ENCODE peak calls at places on chromosomes 7 and 10, in seven cellular contexts. N is fibroblast of the aortic adventitia; E is fibroblast of lung; F is CD8-positive, alpha-beta T cell; U is neural progenitor cell; Z is left ventricle myocardium inferior; B is body of pancreas. Q is an unnamed sample.

GRCh38 chr7:36667007-36667406 is 57.3 kb downstream of the AOAH start:
- DNase-seq in U (no peak), F (no peak), B (no peak), Z (no peak), E (no peak), N (peak), Q (no peak)

GRCh38 chr7:151046603-151047573 is 1.4 kb upstream of the ASIC3 start:
- DNase-seq in U (no peak), Z (no peak), F (no peak), N (peak), E (peak), B (no peak), Q (no peak)

GRCh38 chr7:44490351-44491200 is at the start of gene NUDCD3:
- DNase-seq in E (peak), F (peak), N (peak), U (peak), B (peak), Z (peak), Q (peak)

GRCh38 chr7:16594061-16594460 is 51.5 kb downstream of the ANKMY2 start:
- DNase-seq in F (no peak), Z (no peak), E (peak), U (no peak), B (no peak), N (peak), Q (no peak)

GRCh38 chr7:132996581-132997242 is 85.2 kb downstream of the CHCHD3 start:
- DNase-seq in N (no peak), Z (no peak), B (no peak), U (peak), F (no peak), E (no peak), Q (no peak)

GRCh38 chr7:69739182-69739581 is 140.9 kb downstream of the AUTS2 start:
- DNase-seq in U (no peak), F (no peak), E (no peak), Z (no peak), B (no peak), N (no peak), Q (no peak)

GRCh38 chr10:124701038-124701365 is 43.2 kb downstream of the FAM53B start:
- DNase-seq in N (no peak), B (no peak), Z (no peak), F (no peak), U (no peak), E (no peak), Q (no peak)

GRCh38 chr10:31677198-31678138 is 251.2 kb downstream of the ARHGAP12 start:
- DNase-seq in Z (no peak), N (no peak), E (no peak), U (peak), F (no peak), B (no peak), Q (peak)

GRCh38 chr7:8724080-8724718 is 290.8 kb downstream of the NXPH1 start:
- DNase-seq in F (no peak), B (peak), U (peak), E (no peak), N (no peak), Z (no peak), Q (no peak)

GRCh38 chr7:46152671-46153070 is 231.6 kb upstream of the IGFBP3 start:
- DNase-seq in B (no peak), N (no peak), Z (no peak), U (no peak), E (no peak), F (no peak), Q (no peak)

GRCh38 chr7:48285365-48285764 is 114.1 kb downstream of the ABCA13 start:
- DNase-seq in U (no peak), N (peak), Z (no peak), E (no peak), B (no peak), F (no peak), Q (no peak)

GRCh38 chr10:132443605-132443997 is 46.6 kb downstream of the PWWP2B start:
- DNase-seq in Z (no peak), E (peak), B (no peak), N (no peak), F (peak), U (no peak), Q (no peak)

GRCh38 chr7:111137296-111138195 is 46.6 kb downstream of the LRRN3 start:
- DNase-seq in N (peak), B (no peak), U (peak), F (peak), E (peak), Z (no peak), Q (no peak)

DNA sequence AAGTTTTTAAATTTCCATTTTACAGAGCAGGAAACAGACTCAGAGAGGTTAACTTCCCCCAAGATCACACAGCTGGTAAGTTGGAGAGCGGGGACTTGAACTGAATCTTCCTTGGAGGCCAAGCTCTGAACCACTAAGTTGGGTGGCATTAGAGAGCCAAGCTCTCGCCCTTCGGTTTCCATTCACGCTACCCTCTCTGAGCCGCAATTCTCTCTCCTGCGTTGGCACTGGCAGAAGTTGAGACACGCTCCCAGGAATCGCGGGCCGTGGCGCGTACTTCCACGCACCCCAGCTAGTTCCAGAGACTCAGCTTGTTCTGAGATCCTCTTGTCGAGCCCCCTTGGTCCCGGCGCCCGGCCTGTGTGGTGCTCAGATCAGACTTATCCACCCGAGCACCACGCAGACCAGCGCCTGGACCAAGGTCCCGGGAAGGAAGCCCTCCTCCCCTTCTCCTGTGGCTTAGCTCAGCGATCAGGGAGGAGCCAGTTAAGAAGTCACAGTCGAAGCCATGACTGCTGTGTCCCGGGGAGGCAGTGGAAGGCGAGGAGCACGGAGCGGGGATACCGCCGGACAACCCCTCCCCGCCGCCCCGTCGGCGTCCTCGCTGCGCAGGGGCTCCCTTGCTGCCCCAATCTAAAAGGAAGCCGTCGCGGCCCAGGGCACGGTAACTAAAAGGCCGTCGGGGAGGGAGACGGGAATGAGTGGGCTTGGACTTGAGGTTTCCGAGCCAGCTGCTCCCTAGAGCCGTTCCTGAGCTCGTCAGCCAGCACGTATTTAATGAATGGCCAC is 29.5 kb upstream of the VAX1 start:
- DNase-seq in Z (no peak), B (peak), N (no peak), U (peak), F (no peak), E (no peak), Q (no peak)
- H3K4me3 ChIP-seq in Z (peak), B (no peak), N (no peak), U (peak), F (no peak), E (no peak), Q (no peak)

GRCh38 chr7:143289421-143289820 is 1.3 kb downstream of the CASP2 start:
- DNase-seq in B (no peak), N (no peak), U (no peak), Z (no peak), E (peak), F (no peak), Q (no peak)

GRCh38 chr7:143287321-143287934 is 723 bp upstream of the CASP2 start:
- DNase-seq in B (no peak), F (no peak), E (no peak), Z (no peak), U (no peak), N (no peak), Q (no peak)

GRCh38 chr7:143288836-143289235 is 685 bp downstream of the CASP2 start:
- DNase-seq in B (no peak), Z (no peak), N (no peak), E (no peak), U (peak), F (no peak), Q (no peak)

GRCh38 chr7:143286522-143286890 is 1.6 kb upstream of the CASP2 start:
- DNase-seq in N (no peak), E (no peak), U (no peak), Z (no peak), B (no peak), F (no peak), Q (no peak)

DNA sequence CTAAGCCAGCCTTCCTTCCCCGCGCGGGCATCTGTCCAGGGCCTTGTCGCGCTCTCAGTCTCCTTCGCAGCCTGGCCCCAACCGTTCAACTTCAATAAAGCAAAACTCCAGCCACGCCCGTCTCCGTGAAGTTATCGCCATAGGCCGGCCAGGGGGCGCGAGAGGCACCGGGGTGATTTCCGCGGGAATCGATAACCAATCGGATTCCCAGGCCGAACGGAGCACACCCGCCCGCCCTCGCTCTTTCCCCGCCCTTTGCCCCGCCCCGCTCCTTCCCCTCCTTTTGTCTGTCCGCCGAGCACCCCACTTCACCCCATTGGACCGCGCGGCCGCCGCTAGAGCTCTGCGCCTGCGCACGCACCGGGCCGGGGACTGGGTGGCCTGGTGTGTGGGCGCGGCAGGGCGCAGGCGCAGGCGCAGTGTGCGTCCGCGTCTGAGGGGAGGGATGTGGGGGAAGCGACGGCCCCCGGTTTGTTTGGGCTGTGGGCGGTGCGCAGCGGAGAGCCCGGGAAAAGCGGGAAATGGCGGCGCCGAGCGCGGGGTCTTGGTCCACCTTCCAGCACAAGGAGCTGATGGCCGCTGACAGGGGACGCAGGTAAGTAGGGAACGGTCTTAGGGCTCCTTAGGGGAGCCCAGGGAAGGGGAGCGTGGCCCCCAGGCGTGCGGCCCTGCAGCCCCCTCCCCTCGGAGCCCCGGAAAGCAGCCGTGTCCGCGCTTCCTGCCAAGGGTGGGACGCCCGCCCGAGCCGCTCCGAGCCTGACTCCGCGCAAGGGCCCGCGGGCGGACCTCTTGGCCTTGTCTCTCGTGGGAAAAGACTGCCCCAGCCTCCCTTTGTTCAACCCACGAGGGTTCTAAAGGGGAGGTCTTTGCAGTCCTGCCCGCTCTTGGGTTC is at the start of gene CASP2:
- DNase-seq in B (peak), E (peak), U (peak), N (peak), F (peak), Z (peak), Q (peak)
- TF ChIP-seq CTCF in B (no peak), E (peak), U (peak), N (peak), F (peak), Z (peak), Q (peak)

GRCh38 chr10:21293518-21294356 is 231.7 kb downstream of the SKIDA1 start:
- DNase-seq in U (peak), E (peak), B (no peak), F (no peak), N (peak), Z (no peak), Q (no peak)
- H3K4me3 ChIP-seq in U (peak), E (peak), B (no peak), F (no peak), N (no peak), Z (peak), Q (peak)

DNA sequence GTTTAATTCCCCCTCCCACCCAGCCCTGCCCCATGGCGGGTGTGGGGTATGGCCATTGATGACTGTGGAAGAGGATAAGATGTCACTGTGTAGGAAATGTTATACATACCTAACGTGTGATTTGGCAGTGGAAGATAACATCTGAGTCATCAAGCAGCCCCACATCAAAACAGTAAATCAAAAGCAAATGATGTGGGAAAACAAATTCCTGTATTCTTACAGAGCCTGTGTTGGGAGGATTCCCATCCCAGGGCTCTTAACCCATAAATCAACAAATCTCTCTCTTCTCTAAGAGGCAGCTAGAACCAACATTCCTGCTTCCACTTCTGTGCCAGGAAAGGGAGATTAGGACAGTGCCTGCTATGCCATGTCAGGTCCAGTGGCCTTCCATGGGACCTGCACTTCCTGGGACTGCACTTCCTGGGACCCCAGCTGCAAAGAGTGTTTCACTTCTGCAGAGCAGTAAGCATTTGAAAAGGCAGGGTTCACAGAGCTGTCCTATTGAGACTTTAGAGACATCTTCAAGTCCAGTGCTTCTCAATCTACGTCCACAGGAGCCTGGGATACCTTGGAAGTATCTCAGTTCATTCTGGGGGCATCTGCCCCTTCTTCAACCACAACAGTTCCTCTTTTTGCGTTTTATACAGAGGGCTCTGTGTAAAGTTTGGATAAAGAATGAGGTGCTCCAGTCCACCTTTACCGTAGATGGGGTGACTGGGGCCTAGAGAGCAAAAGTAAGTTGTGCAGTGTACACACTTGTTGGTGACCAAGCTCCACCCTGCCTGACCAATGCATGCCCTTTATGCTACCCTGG is 45.8 kb downstream of the ATXN7L1 start:
- DNase-seq in U (no peak), F (no peak), N (peak), Z (no peak), B (no peak), E (peak), Q (peak)
- TF ChIP-seq CTCF in U (no peak), F (no peak), N (no peak), Z (no peak), B (no peak), E (no peak), Q (no peak)

DNA sequence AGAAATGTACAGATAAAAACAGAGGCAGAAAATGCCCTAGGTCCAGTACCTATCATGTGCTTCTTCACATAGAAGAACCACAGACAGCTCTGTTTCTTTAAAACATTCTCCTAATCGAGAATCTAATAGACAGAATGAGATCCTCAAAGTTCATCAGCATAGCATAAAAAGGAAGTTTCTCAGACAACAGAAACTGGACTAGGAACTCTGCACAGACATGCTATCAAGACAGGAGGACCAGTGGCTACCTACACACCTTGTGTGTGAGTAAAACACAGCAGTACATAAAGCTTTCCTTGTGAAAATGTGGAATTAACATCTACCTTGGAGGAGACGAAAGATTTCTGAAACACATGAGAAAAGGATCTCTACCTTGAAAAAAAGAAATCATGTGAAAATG is 26.9 kb downstream of the ELAPOR2 start:
- DNase-seq in B (no peak), U (no peak), N (no peak), Z (no peak), E (no peak), F (no peak), Q (no peak)
- H3K4me3 ChIP-seq in B (no peak), U (no peak), N (no peak), Z (no peak), E (no peak), F (no peak), Q (no peak)